ENCODE peak calls at places on chromosomes 1 and 21, in seven cellular contexts. Q is fibroblast of lung, A is progenitor cell of endocrine pancreas, Z is brain microvascular endothelial cell, I is psoas muscle, T is neural crest cell, D is fibroblast of villous mesenchyme. F is an unnamed sample.

GRCh38 chr1:12012560-12013316 is 6.6 kb upstream of the MIIP start:
- DNase-seq in T (no peak), Q (no peak), D (no peak), A (no peak), Z (no peak), I (no peak), F (no peak)

GRCh38 chr1:22915816-22916468 is 56.7 kb downstream of the LACTBL1 start:
- DNase-seq in A (no peak), Z (no peak), I (no peak), Q (no peak), D (no peak), T (no peak), F (no peak)

GRCh38 chr21:43025636-43026180 is 49.9 kb downstream of the CBS start:
- DNase-seq in I (no peak), T (no peak), D (peak; percentile 78), Z (peak; percentile 59), Q (peak; percentile 3), A (no peak), F (peak; percentile 98)

GRCh38 chr21:37006521-37007291 is at the start of gene RIPPLY3:
- DNase-seq in D (peak; percentile 21), Z (no peak), Q (no peak), I (no peak), T (peak; percentile 23), A (peak; percentile 28), F (no peak)

GRCh38 chr1:161863549-161863948 is 97.4 kb downstream of the ATF6 start:
- DNase-seq in Q (no peak), T (no peak), D (peak; percentile 75), I (no peak), A (no peak), Z (no peak), F (no peak)

GRCh38 chr1:161710562-161710961 is 3.5 kb downstream of the FCRLA start:
- DNase-seq in T (no peak), D (no peak), Q (peak; percentile 15), I (no peak), A (no peak), Z (no peak), F (no peak)

GRCh38 chr1:18192974-18193373 is 85.4 kb downstream of the IGSF21 start:
- DNase-seq in D (no peak), T (no peak), Q (no peak), A (no peak), I (no peak), Z (no peak), F (no peak)

GRCh38 chr1:247357781-247358211 is 26.1 kb upstream of the ZNF496 start:
- DNase-seq in A (no peak), Z (peak; percentile 80), T (no peak), Q (peak; percentile 86), I (no peak), D (peak; percentile 98), F (no peak)

GRCh38 chr1:23814016-23814415 is 11.2 kb downstream of the HMGCL start:
- DNase-seq in A (no peak), D (no peak), Z (no peak), Q (no peak), T (no peak), I (no peak), F (no peak)

GRCh38 chr1:29953938-29954337 is 717.6 kb downstream of the PTPRU start:
- DNase-seq in Q (no peak), T (no peak), Z (no peak), A (no peak), D (no peak), I (no peak), F (no peak)

GRCh38 chr1:183279835-183280234 is 93.8 kb downstream of the LAMC2 start:
- DNase-seq in I (peak; percentile 63), T (no peak), D (peak; percentile 96), A (no peak), Z (peak; percentile 87), Q (peak; percentile 94), F (no peak)

GRCh38 chr1:85308837-85309350 is 32.5 kb upstream of the BCL10 start:
- DNase-seq in T (no peak), A (no peak), I (no peak), Q (no peak), D (no peak), Z (no peak), F (no peak)

GRCh38 chr1:246651012-246651411 is 73.2 kb upstream of the SCCPDH start:
- DNase-seq in Z (no peak), I (no peak), D (no peak), T (no peak), A (no peak), Q (no peak), F (no peak)

GRCh38 chr1:61082336-61083013 is at the start of gene NFIA:
- DNase-seq in A (peak; percentile 21), I (peak; percentile 41), T (peak; percentile 26), D (peak; percentile 78), Z (peak; percentile 68), Q (peak; percentile 84), F (no peak)

GRCh38 chr21:41509206-41509496 is 1.2 kb upstream of the TMPRSS2 start:
- DNase-seq in A (no peak), D (no peak), I (no peak), T (no peak), Q (no peak), Z (no peak), F (no peak)

GRCh38 chr1:69109276-69109675 is 458.4 kb upstream of the LRRC7 start:
- DNase-seq in A (no peak), Q (no peak), I (no peak), D (no peak), Z (no peak), T (no peak), F (no peak)

GRCh38 chr1:58718435-58718834 is 18.6 kb upstream of the MYSM1 start:
- DNase-seq in T (no peak), Q (no peak), A (no peak), I (no peak), D (peak; percentile 26), Z (no peak), F (no peak)

GRCh38 chr1:65681101-65681500 is 111.6 kb upstream of the PDE4B start:
- DNase-seq in T (no peak), Z (peak; percentile 81), A (no peak), I (no peak), D (no peak), Q (peak; percentile 50), F (peak; percentile 4)

GRCh38 chr1:115317101-115318012 is 20.7 kb downstream of the NGF start:
- DNase-seq in A (no peak), Z (no peak), I (no peak), T (no peak), Q (no peak), D (peak; percentile 70), F (no peak)

GRCh38 chr1:25566730-25567341 is 23.4 kb downstream of the LDLRAP1 start:
- DNase-seq in Q (peak; percentile 67), T (peak; percentile 48), A (no peak), I (peak; percentile 84), D (peak; percentile 82), Z (peak; percentile 84), F (peak; percentile 86)

GRCh38 chr21:44996983-44997936 is 57.4 kb downstream of the SLX9 start:
- DNase-seq in Z (no peak), A (no peak), Q (no peak), T (no peak), I (peak; percentile 16), D (no peak), F (no peak)

GRCh38 chr1:211833174-211833820 is 2.7 kb upstream of the LPGAT1 start:
- DNase-seq in Z (no peak), I (no peak), Q (no peak), D (no peak), T (no peak), A (no peak), F (no peak)

DNA sequence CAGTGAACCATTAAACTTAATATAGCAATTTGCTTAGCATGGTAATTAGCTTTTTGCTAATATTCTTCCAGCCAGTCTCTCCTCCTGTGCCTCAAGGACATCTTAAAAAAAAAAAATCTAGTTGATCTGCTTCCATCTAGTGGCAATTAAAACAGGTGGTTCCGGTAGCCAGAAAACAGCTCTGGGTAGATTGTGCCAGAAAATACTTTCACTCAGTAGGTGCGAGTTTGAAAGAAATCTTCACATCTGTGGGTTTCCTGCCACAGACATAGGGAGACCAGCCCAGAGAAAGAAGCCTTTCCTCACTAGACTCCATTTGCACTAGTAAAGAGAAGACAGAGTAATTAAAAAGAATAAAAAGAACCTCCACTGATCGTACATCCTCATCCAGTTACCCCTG is 17.1 kb downstream of the SELL start:
- DNase-seq in A (no peak), Z (no peak), Q (no peak), D (no peak), I (no peak), T (no peak), F (no peak)
- TF ChIP-seq CTCF in A (no peak), Z (no peak), Q (no peak), D (no peak), I (no peak), T (no peak), F (no peak)

GRCh38 chr1:162939035-162939434 is 78.1 kb upstream of the CCDC190 start:
- DNase-seq in A (no peak), T (no peak), D (no peak), Q (no peak), Z (no peak), I (no peak), F (no peak)
- TF ChIP-seq CTCF in A (no peak), T (no peak), D (no peak), Q (no peak), Z (no peak), I (no peak), F (no peak)

DNA sequence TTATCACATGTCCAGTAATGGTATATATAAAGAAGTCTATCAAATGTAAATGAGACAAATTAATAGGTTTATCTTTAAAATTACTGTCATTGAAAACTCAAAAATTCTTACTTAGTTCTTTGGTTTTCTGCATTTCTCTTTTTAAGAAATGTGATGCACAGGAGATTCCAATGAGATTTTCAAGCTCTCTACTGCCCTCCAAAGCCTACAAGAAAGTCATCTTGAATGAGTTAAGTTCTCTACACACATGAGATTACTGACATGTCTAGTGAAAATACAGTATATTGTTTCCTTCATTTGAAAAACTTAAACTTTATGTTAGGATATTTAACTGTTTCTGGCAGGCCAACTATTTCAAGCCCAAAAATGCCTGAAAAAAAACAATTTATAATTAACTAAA is 68.8 kb downstream of the ITGB3BP start:
- DNase-seq in T (no peak), A (no peak), Z (no peak), I (no peak), D (peak; percentile 23), Q (peak; percentile 65), F (no peak)
- TF ChIP-seq CTCF in T (peak; percentile 42), A (peak; percentile 37), Z (peak; percentile 24), I (no peak), D (peak; percentile 32), Q (peak; percentile 42), F (peak; percentile 40)

GRCh38 chr1:238944028-238944427 is 442.3 kb upstream of the CHRM3 start:
- DNase-seq in I (no peak), T (no peak), Z (no peak), Q (no peak), D (no peak), A (no peak), F (no peak)
- TF ChIP-seq CTCF in I (no peak), T (no peak), Z (no peak), Q (no peak), D (no peak), A (no peak), F (no peak)